ENCODE peak calls at places on chromosomes 6 and 20, in eight cellular contexts. T is amniotic epithelial cell, Y is HEK293T, N is mesendoderm, E is hippocampal formation, R is NB4, Z is B cell, H is HTR-8/SVneo. S is an unnamed sample.

GRCh38 chr6:56156643-56157042 is 90.7 kb downstream of the COL21A1 start:
- DNase-seq in N (no peak), H (no peak), E (no peak), T (peak; percentile 64), Z (no peak), R (no peak), Y (no peak), S (no peak)

GRCh38 chr6:170374571-170375444 is 68.2 kb downstream of the FAM120B start:
- DNase-seq in T (peak; percentile 99), Y (no peak), H (no peak), R (peak; percentile 31), E (no peak), N (no peak), Z (no peak), S (no peak)

GRCh38 chr20:34268851-34269668 is 27.8 kb downstream of the ASIP start:
- DNase-seq in R (no peak), Y (no peak), H (no peak), T (peak; percentile 32), E (no peak), Z (peak; percentile 58), N (peak; percentile 75), S (peak; percentile 62)

GRCh38 chr6:43900560-43901329 is 130.7 kb downstream of the VEGFA start:
- DNase-seq in N (no peak), R (no peak), E (no peak), Z (no peak), Y (no peak), H (no peak), T (no peak), S (no peak)

GRCh38 chr20:25018425-25018824 is 25.9 kb upstream of the APMAP start:
- DNase-seq in Y (no peak), R (no peak), E (no peak), H (no peak), Z (no peak), N (no peak), T (no peak), S (no peak)

GRCh38 chr20:23679448-23680092 is 9.3 kb downstream of the CST4 start:
- DNase-seq in E (no peak), T (no peak), H (no peak), R (no peak), Z (no peak), N (no peak), Y (no peak), S (no peak)

GRCh38 chr20:10553326-10553984 is 118.3 kb downstream of the SLX4IP start:
- DNase-seq in R (peak; percentile 80), Y (peak; percentile 42), H (peak; percentile 57), E (peak; percentile 52), Z (peak; percentile 12), N (peak; percentile 78), T (peak; percentile 74), S (no peak)

GRCh38 chr6:14549319-14549770 is 431.8 kb downstream of the CD83 start:
- DNase-seq in Z (no peak), R (no peak), E (peak; percentile 15), Y (no peak), N (no peak), H (no peak), T (no peak), S (no peak)

GRCh38 chr20:10733122-10733521 is 59.3 kb upstream of the JAG1 start:
- DNase-seq in N (no peak), Y (no peak), R (no peak), E (no peak), Z (no peak), T (no peak), H (no peak), S (no peak)

GRCh38 chr20:47805951-47806350 is 20.7 kb upstream of the SULF2 start:
- DNase-seq in Y (no peak), R (no peak), E (no peak), Z (no peak), H (no peak), T (no peak), N (no peak), S (no peak)

GRCh38 chr6:136326038-136326561 is 36.5 kb upstream of the BCLAF1 start:
- DNase-seq in N (peak; percentile 58), Z (no peak), H (no peak), Y (peak; percentile 46), E (no peak), T (peak; percentile 54), R (no peak), S (no peak)

GRCh38 chr6:157443066-157443800 is 62.2 kb downstream of the ZDHHC14 start:
- DNase-seq in H (no peak), E (no peak), N (no peak), Y (no peak), R (peak; percentile 73), T (peak; percentile 93), Z (no peak), S (peak; percentile 82)

GRCh38 chr6:139546117-139546495 is 171.7 kb upstream of the CITED2 start:
- DNase-seq in Z (no peak), E (no peak), T (no peak), R (no peak), N (no peak), Y (no peak), H (no peak), S (no peak)

GRCh38 chr20:33914871-33915270 is 78.8 kb upstream of the RALY start:
- DNase-seq in H (peak; percentile 75), R (no peak), Y (no peak), Z (no peak), E (no peak), N (no peak), T (peak; percentile 76), S (no peak)

GRCh38 chr20:50504231-50504823 is 5.9 kb upstream of the PTPN1 start:
- DNase-seq in R (peak; percentile 35), E (no peak), Y (no peak), Z (no peak), T (peak; percentile 52), N (peak; percentile 44), H (peak; percentile 74), S (no peak)

GRCh38 chr6:134468633-134469032 is 150.7 kb upstream of the SGK1 start:
- DNase-seq in E (no peak), Y (no peak), Z (no peak), N (no peak), T (no peak), H (no peak), R (no peak), S (no peak)

GRCh38 chr6:144718431-144718830 is 433.3 kb downstream of the UTRN start:
- DNase-seq in Z (no peak), E (no peak), H (peak; percentile 4), N (no peak), R (no peak), Y (no peak), T (peak; percentile 13), S (no peak)

GRCh38 chr6:54695815-54696214 is 150.8 kb upstream of the FAM83B start:
- DNase-seq in N (no peak), E (no peak), Z (no peak), R (peak; percentile 7), T (no peak), Y (no peak), H (no peak), S (no peak)

GRCh38 chr6:82419088-82419720 is 55.6 kb downstream of the TPBG start:
- DNase-seq in T (no peak), H (no peak), Z (no peak), E (no peak), Y (no peak), N (no peak), R (no peak), S (no peak)

GRCh38 chr6:70337379-70338073 is 34.6 kb upstream of the COL9A1 start:
- DNase-seq in T (no peak), E (no peak), N (peak; percentile 49), H (no peak), R (no peak), Z (no peak), Y (no peak), S (no peak)

GRCh38 chr6:133240511-133241087 is 558 bp upstream of the EYA4 start:
- DNase-seq in Y (peak; percentile 68), T (no peak), N (peak; percentile 68), R (no peak), E (no peak), H (peak; percentile 23), Z (no peak), S (no peak)

GRCh38 chr6:168043848-168044415 is 35.1 kb downstream of the FRMD1 start:
- DNase-seq in Y (no peak), R (no peak), E (no peak), T (no peak), H (no peak), N (no peak), Z (no peak), S (peak; percentile 35)

GRCh38 chr6:1372690-1373089 is 16.7 kb upstream of the FOXF2 start:
- DNase-seq in E (no peak), H (no peak), N (no peak), R (no peak), Z (no peak), Y (no peak), T (no peak), S (no peak)

GRCh38 chr20:44431502-44432234 is 44.0 kb upstream of the TTPAL start:
- DNase-seq in H (no peak), R (no peak), Y (no peak), E (no peak), T (peak; percentile 27), N (peak; percentile 22), Z (no peak), S (no peak)

GRCh38 chr6:135995160-135995898 is 143.8 kb downstream of the PDE7B start:
- DNase-seq in Z (no peak), Y (no peak), E (no peak), R (peak; percentile 10), T (peak; percentile 80), N (no peak), H (peak; percentile 24), S (no peak)

GRCh38 chr20:61166324-61166723 is 85.7 kb upstream of the CDH4 start:
- DNase-seq in Y (no peak), Z (no peak), N (no peak), E (no peak), R (no peak), T (peak; percentile 13), H (peak; percentile 77), S (no peak)

GRCh38 chr6:150057501-150057951 is 11.4 kb downstream of the ULBP3 start:
- DNase-seq in R (no peak), T (no peak), H (no peak), N (no peak), Y (no peak), E (no peak), Z (no peak), S (no peak)

GRCh38 chr20:8855315-8855714 is 213.6 kb upstream of the PLCB4 start:
- DNase-seq in Y (no peak), H (no peak), R (no peak), Z (no peak), N (no peak), E (no peak), T (no peak), S (no peak)

GRCh38 chr20:41643504-41643938 is 25.3 kb upstream of the CHD6 start:
- DNase-seq in Y (no peak), Z (no peak), N (peak; percentile 91), H (peak; percentile 40), R (peak; percentile 29), T (peak; percentile 88), E (no peak), S (no peak)

GRCh38 chr20:17210387-17210786 is 16.5 kb upstream of the PCSK2 start:
- DNase-seq in T (no peak), N (no peak), H (no peak), R (no peak), Y (no peak), Z (no peak), E (no peak), S (no peak)

GRCh38 chr6:49906511-49906910 is 40.2 kb upstream of the CRISP1 start:
- DNase-seq in H (no peak), N (no peak), R (no peak), Z (no peak), Y (no peak), E (peak; percentile 48), T (no peak), S (no peak)

S was measured in natural killer cell treated with Interleukin-12 subunit alpha and Interleukin-12 subunit beta and Interleukin-15 and Interleukin-18, amount 100 ng/mL, for 72 hours.